ENCODE peak calls at places on chromosomes 11 and 22, in four cellular contexts. R is SJSA1, W is adipocyte, G is right lobe of liver. N is an unnamed sample.
A peak's percentile ranks its signal among the peaks of the same experiment; 100 is the strongest.

GRCh38 chr22:50063589-50064393 is 5.7 kb upstream of the TTLL8 start:
- DNase-seq in W (no peak), G (no peak), R (no peak), N (no peak)

GRCh38 chr11:62602141-62603071 is 741 bp upstream of the MTA2 start:
- DNase-seq in R (no peak), W (peak; percentile 84), G (peak; percentile 73), N (no peak)

GRCh38 chr22:41846268-41847002 is 13.5 kb downstream of the SREBF2 start:
- DNase-seq in G (no peak), W (no peak), R (no peak), N (no peak)

GRCh38 chr11:61756452-61757212 is 4.2 kb downstream of the MYRF start:
- DNase-seq in W (no peak), R (peak; percentile 63), G (peak; percentile 91), N (peak; percentile 65)

GRCh38 chr22:24952837-24953293 is 349 bp downstream of the KIAA1671 start:
- DNase-seq in G (peak; percentile 73), R (peak; percentile 5), W (peak; percentile 62), N (peak; percentile 82)

GRCh38 chr11:36376888-36377758 is 81.0 kb downstream of the PRR5L start:
- DNase-seq in G (peak; percentile 50), R (peak; percentile 89), W (peak; percentile 83), N (peak; percentile 30)

GRCh38 chr11:76805206-76805913 is 22.2 kb downstream of the TSKU start:
- DNase-seq in R (peak; percentile 37), G (peak; percentile 57), W (no peak), N (no peak)

GRCh38 chr11:111635706-111636045 is 33.4 kb downstream of the SIK2 start:
- DNase-seq in W (peak; percentile 71), R (peak; percentile 44), G (no peak), N (peak; percentile 44)

GRCh38 chr22:32531955-32532818 is 57.6 kb downstream of the FBXO7 start:
- DNase-seq in R (peak; percentile 94), W (peak; percentile 95), G (peak; percentile 49), N (peak; percentile 70)

GRCh38 chr11:1008001-1008400 is 28.5 kb downstream of the MUC6 start:
- DNase-seq in R (no peak), G (no peak), W (no peak), N (no peak)

GRCh38 chr11:78418584-78419211 is 1.1 kb upstream of the GAB2 start:
- DNase-seq in W (no peak), G (no peak), R (no peak), N (no peak)

GRCh38 chr22:21064917-21065864 is 19.4 kb downstream of the LRRC74B start:
- DNase-seq in R (no peak), G (no peak), W (peak; percentile 11), N (no peak)

GRCh38 chr11:94283678-94284077 is 20.7 kb upstream of the IZUMO1R start:
- DNase-seq in R (no peak), W (peak; percentile 17), G (no peak), N (no peak)

GRCh38 chr22:37391702-37392101 is 35.6 kb downstream of the ELFN2 start:
- DNase-seq in W (no peak), G (no peak), R (no peak), N (no peak)

GRCh38 chr11:62710001-62710345 is 2.5 kb downstream of the GNG3 start:
- DNase-seq in G (peak; percentile 56), W (peak; percentile 39), R (no peak), N (peak; percentile 22)

GRCh38 chr11:124890701-124891389 is 6.8 kb downstream of the ROBO4 start:
- DNase-seq in R (no peak), G (no peak), W (no peak), N (no peak)

GRCh38 chr11:75524576-75525432 is 937 bp downstream of the GDPD5 start:
- DNase-seq in R (peak; percentile 2), G (no peak), W (peak; percentile 34), N (peak; percentile 24)

GRCh38 chr11:93521086-93521485 is 22.1 kb downstream of the SMCO4 start:
- DNase-seq in R (no peak), W (no peak), G (no peak), N (no peak)

GRCh38 chr22:48883211-48883960 is 944.3 kb downstream of the BRD1 start:
- DNase-seq in G (no peak), R (no peak), W (no peak), N (no peak)

GRCh38 chr11:74466916-74467885 is at the start of gene KCNE3:
- DNase-seq in W (peak; percentile 39), R (no peak), G (peak; percentile 58), N (peak; percentile 60)

GRCh38 chr22:43066844-43067385 is 22.3 kb downstream of the TTLL1 start:
- DNase-seq in R (peak; percentile 94), W (peak; percentile 59), G (no peak), N (peak; percentile 52)

GRCh38 chr11:110095554-110095953 is 2.4 kb downstream of the ZC3H12C start:
- DNase-seq in G (no peak), R (no peak), W (no peak), N (peak; percentile 75)

GRCh38 chr11:10257478-10257877 is 36.5 kb downstream of the SBF2 start:
- DNase-seq in R (no peak), W (no peak), G (no peak), N (no peak)

GRCh38 chr22:23114721-23115020 is 27.1 kb downstream of the RSPH14 start:
- DNase-seq in R (no peak), W (no peak), G (no peak), N (no peak)

GRCh38 chr22:17578129-17578754 is 14.9 kb downstream of the SLC25A18 start:
- DNase-seq in G (peak; percentile 80), W (peak; percentile 21), R (no peak), N (peak; percentile 31)

GRCh38 chr22:36160499-36160942 is at the start of gene APOL3:
- DNase-seq in W (peak; percentile 57), G (peak; percentile 85), R (no peak), N (peak; percentile 85)

GRCh38 chr11:109267293-109268095 is 154.5 kb upstream of the C11orf87 start:
- DNase-seq in W (peak; percentile 43), G (no peak), R (no peak), N (no peak)

GRCh38 chr11:3135491-3136440 is 29.3 kb downstream of the OSBPL5 start:
- DNase-seq in R (no peak), G (no peak), W (no peak), N (no peak)

GRCh38 chr22:28141614-28142013 is 222.6 kb upstream of the PITPNB start:
- DNase-seq in G (no peak), R (peak; percentile 85), W (peak; percentile 68), N (no peak)

GRCh38 chr11:38163526-38163925 is 1565.5 kb upstream of the RAG2 start:
- DNase-seq in G (no peak), W (no peak), R (no peak), N (no peak)

GRCh38 chr11:56841210-56841810 is 92.8 kb upstream of the OR9G4 start:
- DNase-seq in G (peak; percentile 52), W (peak; percentile 86), R (peak; percentile 34), N (no peak)

GRCh38 chr11:82731691-82732277 is 1.9 kb downstream of the FAM181B start:
- DNase-seq in R (no peak), G (no peak), W (no peak), N (no peak)
- H3K4me3 ChIP-seq in R (no peak overlapping the region), G (no peak overlapping the region), W (no peak overlapping the region), N (no peak overlapping the region)

GRCh38 chr11:121672630-121673487 is 220.1 kb upstream of the SORL1-AS1 start:
- DNase-seq in W (peak; percentile 36), G (no peak), R (no peak), N (no peak)
- H3K9me3 ChIP-seq in W (no peaks in the 10 kb centered on the region), G (no peaks in the 10 kb centered on the region), R (no peaks in the 10 kb centered on the region), N (no peaks in the 10 kb centered on the region)

DNA sequence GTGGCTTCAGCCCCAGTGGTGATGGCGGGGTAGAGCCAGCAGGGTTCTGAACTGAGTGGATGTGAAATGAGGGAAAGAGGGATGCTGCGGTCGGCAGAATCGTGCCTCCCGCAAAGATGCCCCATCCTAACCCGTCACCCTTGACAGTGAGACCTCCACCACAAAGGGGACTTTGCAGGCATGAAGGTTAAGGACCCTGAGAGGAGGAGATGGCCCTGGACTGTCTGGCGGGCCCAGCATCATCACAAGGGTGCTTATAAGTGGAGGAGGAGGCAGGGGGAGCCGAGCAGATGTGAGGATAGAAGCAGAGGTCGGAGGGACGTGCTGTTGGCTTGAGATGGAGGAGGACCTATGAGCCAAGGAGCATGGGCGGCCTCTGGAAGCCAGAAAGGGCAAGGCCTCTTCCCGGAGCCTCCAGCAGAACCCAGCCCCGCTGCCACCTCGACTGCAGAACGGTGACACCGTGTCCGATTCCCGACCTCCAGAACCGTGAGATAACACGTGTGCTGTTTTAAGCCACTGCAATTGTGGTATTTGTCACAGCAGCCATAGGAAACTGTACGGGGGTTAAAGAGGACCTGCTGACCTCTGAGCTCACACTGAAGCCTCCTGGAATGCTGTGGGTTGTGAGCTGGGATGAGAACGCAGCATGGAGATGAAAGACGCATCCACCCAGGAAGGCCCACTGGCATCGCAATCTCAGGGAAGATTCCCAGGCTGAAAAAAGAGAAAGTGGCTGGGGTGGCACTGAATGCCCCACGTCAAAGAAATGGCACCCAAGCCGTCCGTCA is 10.9 kb downstream of the LINC01488 start:
- DNase-seq in G (no peak), R (no peak), W (no peak), N (no peak)
- H3K4me3 ChIP-seq in G (no peak overlapping the region), R (no peak overlapping the region), W (no peak overlapping the region), N (no peak overlapping the region)

DNA sequence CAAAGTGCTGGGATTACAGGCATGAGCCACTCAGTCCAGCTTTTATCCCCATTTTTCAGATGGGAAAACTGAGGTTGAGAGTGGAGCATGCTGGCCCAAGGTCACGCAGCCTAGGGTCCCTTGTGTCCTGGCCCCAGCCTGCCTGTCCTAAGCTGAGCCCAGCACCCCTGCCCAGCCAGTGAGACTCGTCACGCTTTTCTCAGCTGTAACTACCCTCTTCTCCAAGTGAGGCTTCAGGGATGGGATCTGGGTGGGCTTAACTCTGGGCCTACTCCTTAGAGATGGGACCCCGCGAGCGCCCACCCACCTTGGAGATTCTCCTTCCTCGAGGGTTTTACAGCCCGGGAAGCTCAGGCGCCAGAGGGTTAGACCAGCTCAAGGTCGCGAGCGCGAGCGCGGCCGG is 390 bp upstream of the TMEM151A start:
- DNase-seq in G (no peak), R (no peak), W (no peak), N (no peak)
- H3K9me3 ChIP-seq in G (no peaks in the 10 kb centered on the region), R (peaks cover 2% of the 10 kb centered on the region), W (no peaks in the 10 kb centered on the region), N (no peaks in the 10 kb centered on the region)

GRCh38 chr22:29719894-29720645 is at the start of gene CABP7:
- DNase-seq in G (no peak), W (peak; percentile 43), R (no peak), N (no peak)
- H3K4me3 ChIP-seq in G (no peak within 1 kb of the TSS), W (no peak within 1 kb of the TSS), R (no peak within 1 kb of the TSS), N (no peak within 1 kb of the TSS)

N was measured in MG63.